ENCODE peak calls at places on chromosomes 2 and 18, in nine cellular contexts. G is HCT116, S is AG04450, C is colonic mucosa, U is substantia nigra, W is stomach, Z is tibial artery, X is iPS DF 6.9, L is left lung. N is an unnamed sample.

GRCh38 chr2:26054598-26055348 is 20.9 kb downstream of the RAB10 start:
- DNase-seq in G (no peak), S (no peak), C (no peak), U (no peak), W (no peak), Z (no peak), X (no peak), L (no peak), N (no peak)

GRCh38 chr2:226699321-226699720 is 100.3 kb downstream of the IRS1 start:
- DNase-seq in G (no peak), S (no peak), C (peak; percentile 20), U (no peak), W (no peak), Z (peak; percentile 54), X (no peak), L (no peak), N (no peak)

GRCh38 chr2:11500702-11501303 is 33.0 kb upstream of the GREB1 start:
- DNase-seq in G (no peak), S (no peak), C (no peak), U (no peak), W (no peak), Z (no peak), X (no peak), L (no peak), N (no peak)

GRCh38 chr2:151520976-151521375 is 111.3 kb downstream of the RIF1 start:
- DNase-seq in G (no peak), S (no peak), C (no peak), U (no peak), W (no peak), Z (no peak), X (no peak), L (no peak), N (no peak)

GRCh38 chr2:211455225-211455841 is 898.9 kb downstream of the CPS1 start:
- DNase-seq in G (peak; percentile 39), S (no peak), C (peak; percentile 20), U (no peak), W (peak; percentile 34), Z (no peak), X (peak; percentile 37), L (no peak), N (peak; percentile 32)

GRCh38 chr18:11780042-11780441 is 71.2 kb upstream of the CHMP1B start:
- DNase-seq in G (no peak), S (no peak), C (no peak), U (no peak), W (no peak), Z (no peak), X (no peak), L (no peak), N (no peak)

GRCh38 chr2:173066887-173067676 is 8.6 kb upstream of the MAP3K20 start:
- DNase-seq in G (no peak), S (no peak), C (no peak), U (no peak), W (no peak), Z (no peak), X (no peak), L (no peak), N (no peak)

GRCh38 chr18:12086249-12086648 is 7.4 kb upstream of the ANKRD62 start:
- DNase-seq in G (no peak), S (no peak), C (peak; percentile 91), U (no peak), W (peak; percentile 84), Z (no peak), X (no peak), L (peak; percentile 79), N (no peak)

GRCh38 chr2:112959109-112959591 is 18.7 kb upstream of the IL36G start:
- DNase-seq in G (no peak), S (no peak), C (no peak), U (no peak), W (no peak), Z (no peak), X (peak; percentile 18), L (no peak), N (no peak)

GRCh38 chr18:71398530-71398929 is 1109.7 kb downstream of the SOCS6 start:
- DNase-seq in G (no peak), S (no peak), C (no peak), U (peak; percentile 6), W (no peak), Z (no peak), X (no peak), L (no peak), N (no peak)

GRCh38 chr2:191806396-191806795 is 40.5 kb downstream of the CAVIN2 start:
- DNase-seq in G (no peak), S (no peak), C (no peak), U (no peak), W (no peak), Z (no peak), X (no peak), L (no peak), N (no peak)

GRCh38 chr2:216520156-216520555 is 21.5 kb downstream of the RPL37A start:
- DNase-seq in G (no peak), S (peak; percentile 16), C (no peak), U (no peak), W (no peak), Z (no peak), X (no peak), L (no peak), N (no peak)

GRCh38 chr2:36835125-36835524 is 131.2 kb downstream of the STRN start:
- DNase-seq in G (no peak), S (no peak), C (no peak), U (no peak), W (no peak), Z (no peak), X (no peak), L (no peak), N (no peak)

GRCh38 chr2:64524604-64525322 is 635 bp downstream of the AFTPH start:
- DNase-seq in G (no peak), S (no peak), C (peak; percentile 59), U (no peak), W (peak; percentile 44), Z (peak; percentile 34), X (no peak), L (peak; percentile 48), N (peak; percentile 37)

GRCh38 chr18:14919666-14920065 is 171.7 kb downstream of the ANKRD30B start:
- DNase-seq in G (no peak), S (no peak), C (peak; percentile 74), U (no peak), W (peak; percentile 42), Z (no peak), X (no peak), L (no peak), N (no peak)

GRCh38 chr2:128559533-128560515 is 241.2 kb upstream of the HS6ST1 start:
- DNase-seq in G (no peak), S (no peak), C (no peak), U (no peak), W (no peak), Z (no peak), X (no peak), L (no peak), N (no peak)

GRCh38 chr2:128556633-128557032 is 238.0 kb upstream of the HS6ST1 start:
- DNase-seq in G (no peak), S (no peak), C (no peak), U (no peak), W (peak; percentile 14), Z (no peak), X (no peak), L (no peak), N (no peak)

GRCh38 chr2:128557069-128557468 is 238.4 kb upstream of the HS6ST1 start:
- DNase-seq in G (no peak), S (no peak), C (no peak), U (no peak), W (peak; percentile 10), Z (no peak), X (no peak), L (no peak), N (no peak)

GRCh38 chr2:128558895-128559532 is 240.3 kb upstream of the HS6ST1 start:
- DNase-seq in G (no peak), S (no peak), C (no peak), U (no peak), W (no peak), Z (no peak), X (no peak), L (no peak), N (no peak)

GRCh38 chr2:128557841-128558241 is 239.2 kb upstream of the HS6ST1 start:
- DNase-seq in G (no peak), S (no peak), C (no peak), U (no peak), W (no peak), Z (no peak), X (no peak), L (no peak), N (no peak)
- H3K27ac ChIP-seq in G (no peak overlapping the region), S (no peak overlapping the region), C (no peak overlapping the region), U (no peak overlapping the region), W (no peak overlapping the region), Z (no peak overlapping the region), X (no peak overlapping the region), L (no peak overlapping the region), N (no peak overlapping the region)

GRCh38 chr2:119694994-119695521 is 16.1 kb downstream of the TMEM177 start:
- DNase-seq in G (no peak), S (no peak), C (no peak), U (no peak), W (no peak), Z (no peak), X (no peak), L (peak; percentile 43), N (no peak)
- H3K27ac ChIP-seq in G (no peak overlapping the region), S (no peak overlapping the region), C (no peak overlapping the region), U (no peak overlapping the region), W (no peak overlapping the region), Z (no peak overlapping the region), X (no peak overlapping the region), L (peak overlapping the region; percentile 24), N (peak overlapping the region; percentile 38)

GRCh38 chr2:219772103-219772502 is 144.7 kb downstream of the SLC4A3 start:
- DNase-seq in G (no peak), S (no peak), C (no peak), U (no peak), W (peak; percentile 38), Z (no peak), X (no peak), L (no peak), N (no peak)
- H3K27ac ChIP-seq in G (no peak overlapping the region), S (no peak overlapping the region), C (no peak overlapping the region), U (no peak overlapping the region), W (no peak overlapping the region), Z (no peak overlapping the region), X (no peak overlapping the region), L (no peak overlapping the region), N (no peak overlapping the region)

GRCh38 chr2:66496680-66497420 is 61.9 kb downstream of the MEIS1 start:
- DNase-seq in G (no peak), S (no peak), C (no peak), U (no peak), W (no peak), Z (no peak), X (no peak), L (no peak), N (no peak)

GRCh38 chr2:66494708-66495107 is 59.8 kb downstream of the MEIS1 start:
- DNase-seq in G (no peak), S (peak; percentile 60), C (peak; percentile 44), U (no peak), W (peak; percentile 76), Z (peak; percentile 63), X (no peak), L (peak; percentile 41), N (peak; percentile 45)

GRCh38 chr2:66498597-66498910 is 63.6 kb downstream of the MEIS1 start:
- DNase-seq in G (no peak), S (no peak), C (no peak), U (no peak), W (no peak), Z (no peak), X (no peak), L (no peak), N (no peak)

GRCh38 chr2:66497706-66498596 is 63.0 kb downstream of the MEIS1 start:
- DNase-seq in G (no peak), S (no peak), C (no peak), U (no peak), W (no peak), Z (no peak), X (no peak), L (no peak), N (no peak)

GRCh38 chr2:66495788-66496640 is 61.1 kb downstream of the MEIS1 start:
- DNase-seq in G (no peak), S (peak; percentile 73), C (peak; percentile 23), U (no peak), W (peak; percentile 70), Z (peak; percentile 49), X (no peak), L (no peak), N (peak; percentile 95)
- H3K27ac ChIP-seq in G (no peak overlapping the region), S (peak overlapping the region; percentile 84), C (no peak overlapping the region), U (peak overlapping the region; percentile 22), W (peak overlapping the region; percentile 63), Z (peak overlapping the region; percentile 57), X (no peak overlapping the region), L (peak overlapping the region; percentile 51), N (peak overlapping the region; percentile 89)